ENCODE peak calls at places on chromosomes 11 and 22, in ten cellular contexts. One of them, this sample, is unnamed.

GRCh38 chr11:35588627-35589026 is 29.6 kb upstream of the FJX1 start:
- DNase-seq in heart left ventricle: no peak
- DNase-seq in stimulated activated CD4-positive, alpha-beta T cell treated with anti-CD3 and anti-CD28 coated beads, Interleukin-12 subunit alpha, Interleukin-12 subunit beta, amount 100 ng/mL, for 48 hours: no peak
- DNase-seq in fibroblast of the conjunctiva: no peak
- DNase-seq in H7: no peak
- DNase-seq in activated naive CD4-positive, alpha-beta T cell treated with anti-CD3 and anti-CD28 coated beads, Interleukin-2, amount 10 ng/mL, durations not matched to agents 7 days and 5 days: no peak
- DNase-seq in kidney tubule cell: no peak
- DNase-seq in endothelial cell: no peak
- DNase-seq in islet precursor cell: no peak
- DNase-seq in stimulated activated CD8-positive, alpha-beta memory T cell treated with anti-CD3 and anti-CD28 coated beads, Interleukin-15, amount 100 ng/mL, for 24 hours: no peak
- DNase-seq in this sample: no peak

GRCh38 chr11:32105871-32106312 is 15.0 kb downstream of the RCN1 start:
- DNase-seq in heart left ventricle: no peak
- DNase-seq in stimulated activated CD4-positive, alpha-beta T cell treated with anti-CD3 and anti-CD28 coated beads, Interleukin-12 subunit alpha, Interleukin-12 subunit beta, amount 100 ng/mL, for 48 hours: no peak
- DNase-seq in fibroblast of the conjunctiva: no peak
- DNase-seq in H7: no peak
- DNase-seq in activated naive CD4-positive, alpha-beta T cell treated with anti-CD3 and anti-CD28 coated beads, Interleukin-2, amount 10 ng/mL, durations not matched to agents 7 days and 5 days: no peak
- DNase-seq in kidney tubule cell: no peak
- DNase-seq in endothelial cell: no peak
- DNase-seq in islet precursor cell: no peak
- DNase-seq in stimulated activated CD8-positive, alpha-beta memory T cell treated with anti-CD3 and anti-CD28 coated beads, Interleukin-15, amount 100 ng/mL, for 24 hours: no peak
- DNase-seq in this sample: no peak

GRCh38 chr11:1309498-1310314 is at the start of gene TOLLIP:
- DNase-seq in heart left ventricle: peak; percentile 99
- DNase-seq in stimulated activated CD4-positive, alpha-beta T cell treated with anti-CD3 and anti-CD28 coated beads, Interleukin-12 subunit alpha, Interleukin-12 subunit beta, amount 100 ng/mL, for 48 hours: peak; percentile 87
- DNase-seq in fibroblast of the conjunctiva: peak; percentile 82
- DNase-seq in H7: peak; percentile 100
- DNase-seq in activated naive CD4-positive, alpha-beta T cell treated with anti-CD3 and anti-CD28 coated beads, Interleukin-2, amount 10 ng/mL, durations not matched to agents 7 days and 5 days: peak; percentile 97
- DNase-seq in kidney tubule cell: peak; percentile 94
- DNase-seq in endothelial cell: peak; percentile 98
- DNase-seq in islet precursor cell: peak; percentile 97
- DNase-seq in stimulated activated CD8-positive, alpha-beta memory T cell treated with anti-CD3 and anti-CD28 coated beads, Interleukin-15, amount 100 ng/mL, for 24 hours: peak; percentile 97
- DNase-seq in this sample: peak; percentile 50

GRCh38 chr11:44136176-44136945 is 40.9 kb downstream of the EXT2 start:
- DNase-seq in heart left ventricle: no peak
- DNase-seq in stimulated activated CD4-positive, alpha-beta T cell treated with anti-CD3 and anti-CD28 coated beads, Interleukin-12 subunit alpha, Interleukin-12 subunit beta, amount 100 ng/mL, for 48 hours: no peak
- DNase-seq in fibroblast of the conjunctiva: no peak
- DNase-seq in H7: no peak
- DNase-seq in activated naive CD4-positive, alpha-beta T cell treated with anti-CD3 and anti-CD28 coated beads, Interleukin-2, amount 10 ng/mL, durations not matched to agents 7 days and 5 days: no peak
- DNase-seq in kidney tubule cell: no peak
- DNase-seq in endothelial cell: no peak
- DNase-seq in islet precursor cell: no peak
- DNase-seq in stimulated activated CD8-positive, alpha-beta memory T cell treated with anti-CD3 and anti-CD28 coated beads, Interleukin-15, amount 100 ng/mL, for 24 hours: no peak
- DNase-seq in this sample: no peak

GRCh38 chr22:21832291-21833290 is 34.9 kb downstream of the MAPK1 start:
- DNase-seq in heart left ventricle: no peak
- DNase-seq in stimulated activated CD4-positive, alpha-beta T cell treated with anti-CD3 and anti-CD28 coated beads, Interleukin-12 subunit alpha, Interleukin-12 subunit beta, amount 100 ng/mL, for 48 hours: no peak
- DNase-seq in fibroblast of the conjunctiva: no peak
- DNase-seq in H7: no peak
- DNase-seq in activated naive CD4-positive, alpha-beta T cell treated with anti-CD3 and anti-CD28 coated beads, Interleukin-2, amount 10 ng/mL, durations not matched to agents 7 days and 5 days: no peak
- DNase-seq in kidney tubule cell: no peak
- DNase-seq in endothelial cell: no peak
- DNase-seq in islet precursor cell: peak; percentile 74
- DNase-seq in stimulated activated CD8-positive, alpha-beta memory T cell treated with anti-CD3 and anti-CD28 coated beads, Interleukin-15, amount 100 ng/mL, for 24 hours: no peak
- DNase-seq in this sample: no peak

GRCh38 chr11:12841946-12842630 is 167.0 kb upstream of the RASSF10 start:
- DNase-seq in heart left ventricle: no peak
- DNase-seq in stimulated activated CD4-positive, alpha-beta T cell treated with anti-CD3 and anti-CD28 coated beads, Interleukin-12 subunit alpha, Interleukin-12 subunit beta, amount 100 ng/mL, for 48 hours: no peak
- DNase-seq in fibroblast of the conjunctiva: no peak
- DNase-seq in H7: no peak
- DNase-seq in activated naive CD4-positive, alpha-beta T cell treated with anti-CD3 and anti-CD28 coated beads, Interleukin-2, amount 10 ng/mL, durations not matched to agents 7 days and 5 days: no peak
- DNase-seq in kidney tubule cell: peak; percentile 86
- DNase-seq in endothelial cell: peak; percentile 22
- DNase-seq in islet precursor cell: no peak
- DNase-seq in stimulated activated CD8-positive, alpha-beta memory T cell treated with anti-CD3 and anti-CD28 coated beads, Interleukin-15, amount 100 ng/mL, for 24 hours: no peak
- DNase-seq in this sample: no peak

GRCh38 chr11:27528711-27529110 is 22.1 kb upstream of the LIN7C start:
- DNase-seq in heart left ventricle: no peak
- DNase-seq in stimulated activated CD4-positive, alpha-beta T cell treated with anti-CD3 and anti-CD28 coated beads, Interleukin-12 subunit alpha, Interleukin-12 subunit beta, amount 100 ng/mL, for 48 hours: no peak
- DNase-seq in fibroblast of the conjunctiva: no peak
- DNase-seq in H7: no peak
- DNase-seq in activated naive CD4-positive, alpha-beta T cell treated with anti-CD3 and anti-CD28 coated beads, Interleukin-2, amount 10 ng/mL, durations not matched to agents 7 days and 5 days: no peak
- DNase-seq in kidney tubule cell: no peak
- DNase-seq in endothelial cell: no peak
- DNase-seq in islet precursor cell: no peak
- DNase-seq in stimulated activated CD8-positive, alpha-beta memory T cell treated with anti-CD3 and anti-CD28 coated beads, Interleukin-15, amount 100 ng/mL, for 24 hours: no peak
- DNase-seq in this sample: no peak

GRCh38 chr11:92830382-92831148 is 138.9 kb upstream of the MTNR1B start:
- DNase-seq in heart left ventricle: no peak
- DNase-seq in stimulated activated CD4-positive, alpha-beta T cell treated with anti-CD3 and anti-CD28 coated beads, Interleukin-12 subunit alpha, Interleukin-12 subunit beta, amount 100 ng/mL, for 48 hours: no peak
- DNase-seq in fibroblast of the conjunctiva: no peak
- DNase-seq in H7: no peak
- DNase-seq in activated naive CD4-positive, alpha-beta T cell treated with anti-CD3 and anti-CD28 coated beads, Interleukin-2, amount 10 ng/mL, durations not matched to agents 7 days and 5 days: no peak
- DNase-seq in kidney tubule cell: no peak
- DNase-seq in endothelial cell: no peak
- DNase-seq in islet precursor cell: no peak
- DNase-seq in stimulated activated CD8-positive, alpha-beta memory T cell treated with anti-CD3 and anti-CD28 coated beads, Interleukin-15, amount 100 ng/mL, for 24 hours: no peak
- DNase-seq in this sample: no peak